ENCODE peak calls at places on chromosome 6, in nine cellular contexts. One of them, this sample, is unnamed.

GRCh38 chr6:49052901-49053300 is 410.2 kb downstream of the MMUT start:
- DNase-seq in mesothelial cell of epicardium: no peak
- DNase-seq in T follicular helper cell: no peak
- DNase-seq in activated B cell treated with CpG ODN at 0.5 μM for 24 hours: no peak
- DNase-seq in AG08395: no peak
- DNase-seq in IMR-90: no peak
- DNase-seq in MCF 10A: no peak
- DNase-seq in cerebellar nuclear complex: no peak
- DNase-seq in psoas muscle: no peak
- DNase-seq in this sample: no peak

GRCh38 chr6:41652876-41653641 is 14.8 kb downstream of the MDFI start:
- DNase-seq in IMR-90: peak; percentile 47
- DNase-seq in psoas muscle: no peak
- DNase-seq in MCF 10A: no peak
- DNase-seq in AG08395: no peak
- DNase-seq in activated B cell treated with CpG ODN at 0.5 μM for 24 hours: no peak
- DNase-seq in cerebellar nuclear complex: no peak
- DNase-seq in mesothelial cell of epicardium: peak; percentile 69
- DNase-seq in T follicular helper cell: no peak
- DNase-seq in this sample: no peak

GRCh38 chr6:37653933-37654565 is 43.6 kb downstream of the MDGA1 start:
- DNase-seq in psoas muscle: no peak
- DNase-seq in T follicular helper cell: no peak
- DNase-seq in activated B cell treated with CpG ODN at 0.5 μM for 24 hours: no peak
- DNase-seq in AG08395: peak; percentile 32
- DNase-seq in MCF 10A: peak; percentile 77
- DNase-seq in mesothelial cell of epicardium: no peak
- DNase-seq in IMR-90: peak; percentile 34
- DNase-seq in cerebellar nuclear complex: no peak
- DNase-seq in this sample: peak; percentile 31

GRCh38 chr6:41469951-41470340 is 76.2 kb upstream of the FOXP4 start:
- DNase-seq in mesothelial cell of epicardium: peak; percentile 61
- DNase-seq in MCF 10A: no peak
- DNase-seq in T follicular helper cell: no peak
- DNase-seq in AG08395: no peak
- DNase-seq in cerebellar nuclear complex: no peak
- DNase-seq in activated B cell treated with CpG ODN at 0.5 μM for 24 hours: no peak
- DNase-seq in IMR-90: no peak
- DNase-seq in psoas muscle: no peak
- DNase-seq in this sample: no peak

GRCh38 chr6:24951831-24952299 is 16.1 kb upstream of the RIPOR2 start:
- DNase-seq in MCF 10A: no peak
- DNase-seq in cerebellar nuclear complex: no peak
- DNase-seq in psoas muscle: no peak
- DNase-seq in AG08395: no peak
- DNase-seq in IMR-90: no peak
- DNase-seq in T follicular helper cell: peak; percentile 31
- DNase-seq in mesothelial cell of epicardium: no peak
- DNase-seq in activated B cell treated with CpG ODN at 0.5 μM for 24 hours: no peak
- DNase-seq in this sample: no peak

GRCh38 chr6:6932968-6933367 is 174.8 kb upstream of the RREB1 start:
- DNase-seq in mesothelial cell of epicardium: no peak
- DNase-seq in MCF 10A: no peak
- DNase-seq in cerebellar nuclear complex: no peak
- DNase-seq in IMR-90: no peak
- DNase-seq in T follicular helper cell: no peak
- DNase-seq in psoas muscle: no peak
- DNase-seq in activated B cell treated with CpG ODN at 0.5 μM for 24 hours: no peak
- DNase-seq in AG08395: no peak
- DNase-seq in this sample: no peak

GRCh38 chr6:52610745-52611355 is 34.0 kb upstream of the TRAM2 start:
- DNase-seq in psoas muscle: no peak
- DNase-seq in T follicular helper cell: no peak
- DNase-seq in cerebellar nuclear complex: no peak
- DNase-seq in mesothelial cell of epicardium: no peak
- DNase-seq in IMR-90: peak; percentile 72
- DNase-seq in AG08395: no peak
- DNase-seq in MCF 10A: peak; percentile 21
- DNase-seq in activated B cell treated with CpG ODN at 0.5 μM for 24 hours: no peak
- DNase-seq in this sample: peak; percentile 85

GRCh38 chr6:89323461-89324098 is 8.5 kb upstream of the GABRR2 start:
- DNase-seq in MCF 10A: no peak
- DNase-seq in cerebellar nuclear complex: no peak
- DNase-seq in T follicular helper cell: no peak
- DNase-seq in AG08395: no peak
- DNase-seq in activated B cell treated with CpG ODN at 0.5 μM for 24 hours: no peak
- DNase-seq in IMR-90: peak; percentile 41
- DNase-seq in mesothelial cell of epicardium: no peak
- DNase-seq in psoas muscle: no peak
- DNase-seq in this sample: peak; percentile 65